ENCODE peak calls at places on chromosomes 4 and X, in six cellular contexts. H is ovary, U is uterus, X is heart left ventricle, N is HCT116, D is breast epithelium. K is an unnamed sample.
A peak's percentile ranks its signal among the peaks of the same experiment; 100 is the strongest.

GRCh38 chrX:65196758-65197371 is 220.6 kb upstream of the ZC4H2 start:
- DNase-seq in X (peak; percentile 15), H (no peak), U (no peak), N (no peak), D (no peak), K (no peak)

GRCh38 chr4:140556372-140557085 is 12.2 kb downstream of the UCP1 start:
- DNase-seq in X (no peak), D (no peak), N (no peak), U (no peak), H (no peak), K (no peak)

GRCh38 chr4:124199755-124200154 is 512.8 kb downstream of the ANKRD50 start:
- DNase-seq in X (no peak), N (no peak), U (no peak), D (no peak), H (no peak), K (no peak)

GRCh38 chr4:173333658-173334084 is 487 bp downstream of the HMGB2 start:
- DNase-seq in D (peak; percentile 63), X (peak; percentile 78), N (no peak), H (peak; percentile 83), U (peak; percentile 63), K (no peak)

GRCh38 chrX:352181-352580 is 33.6 kb upstream of the GTPBP6 start:
- DNase-seq in U (no peak), D (no peak), H (no peak), X (no peak), N (no peak), K (no peak)

GRCh38 chr4:54090804-54091623 is 8.9 kb upstream of the GSX2 start:
- DNase-seq in U (no peak), D (no peak), H (peak; percentile 45), X (peak; percentile 29), N (no peak), K (no peak)

GRCh38 chrX:39017062-39017461 is 215.8 kb downstream of the MID1IP1 start:
- DNase-seq in U (no peak), D (no peak), X (no peak), H (no peak), N (no peak), K (no peak)

GRCh38 chr4:1406946-1407656 is 859 bp upstream of the NKX1-1 start:
- DNase-seq in U (no peak), D (peak; percentile 31), H (no peak), N (no peak), X (no peak), K (no peak)

DNA sequence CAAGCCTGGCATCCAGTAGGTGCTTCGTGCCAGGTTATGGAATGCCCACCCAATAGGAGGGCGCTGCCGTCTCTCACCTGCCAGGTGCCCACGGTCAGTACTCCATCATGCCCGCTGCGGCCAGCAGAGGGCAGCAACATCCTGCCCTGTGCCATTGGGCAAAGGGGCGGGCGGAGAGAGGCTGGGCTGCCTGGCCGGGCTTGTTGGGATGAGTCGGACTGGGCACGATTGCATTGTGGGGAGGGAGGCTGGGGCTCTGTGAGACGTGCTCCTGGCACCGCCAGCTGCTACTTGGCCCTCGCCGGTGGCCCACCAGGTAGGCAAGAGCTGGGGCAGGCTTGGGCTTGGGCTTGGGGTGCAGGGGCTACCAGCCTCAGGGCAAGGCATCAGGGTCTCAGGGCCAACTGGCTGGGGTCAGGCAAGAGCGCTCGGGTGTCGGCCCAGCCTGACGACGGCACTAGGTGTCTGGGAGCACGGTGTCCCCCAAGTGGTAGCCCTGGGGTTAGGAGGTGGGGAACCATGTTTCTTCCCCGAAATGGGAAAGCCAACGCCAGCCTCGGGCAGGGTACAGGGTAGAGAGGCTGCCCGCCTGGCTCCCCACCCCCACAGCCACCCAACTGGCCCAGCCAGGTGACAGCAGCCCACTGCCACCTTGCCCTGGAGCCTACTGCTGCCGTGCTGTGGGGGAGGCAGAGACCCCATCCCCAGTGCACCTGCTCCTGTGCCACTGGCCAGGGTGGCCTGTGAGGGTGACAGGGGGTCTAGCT is at the start of gene PLXNB3:
- DNase-seq in U (peak; percentile 81), N (peak; percentile 50), D (peak; percentile 78), X (peak; percentile 66), H (peak; percentile 74), K (peak; percentile 92)
- TF ChIP-seq POLR2A in U (no peak), N (no peak), D (no peak), X (no peak), H (peak; percentile 10), K (no peak)

DNA sequence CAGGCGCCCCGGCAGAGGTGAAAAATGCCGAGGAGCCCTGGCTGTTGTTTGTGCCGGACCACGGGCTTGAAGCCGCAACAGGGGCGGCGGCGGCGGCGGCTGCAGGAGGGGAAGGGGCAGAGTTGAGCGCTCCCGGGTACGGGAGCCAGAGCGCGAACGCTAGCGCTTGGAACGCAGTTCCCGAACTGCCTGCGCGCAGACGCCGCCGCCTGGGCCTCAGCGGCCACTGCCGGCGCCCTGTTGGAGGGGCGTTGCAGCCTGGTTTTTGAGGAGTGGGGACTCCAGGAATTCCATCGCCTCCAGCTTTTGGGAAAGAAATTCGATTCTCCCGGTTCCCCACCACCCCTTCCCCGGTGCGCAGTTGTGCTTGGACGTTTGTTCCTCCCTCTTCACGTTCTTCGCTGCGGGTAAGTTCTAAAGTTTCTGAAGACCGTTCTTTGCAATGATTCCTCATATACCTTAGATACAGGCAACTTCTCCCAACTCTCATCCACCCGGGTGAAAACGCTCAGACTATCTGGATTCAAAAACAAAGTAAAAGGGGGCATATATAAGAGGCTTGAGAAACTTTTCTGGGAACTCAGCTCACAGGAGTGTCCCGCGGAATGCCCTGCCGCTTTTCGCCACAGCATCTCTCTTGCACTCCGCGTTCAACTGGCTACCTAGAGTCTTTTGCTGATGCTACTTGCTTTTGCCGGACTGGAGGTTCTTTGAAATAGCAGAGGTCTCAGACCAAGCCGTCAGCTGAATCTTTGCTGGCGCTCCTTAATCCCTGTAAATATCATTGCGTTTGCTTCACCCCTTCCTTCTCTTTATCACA is 1.0 kb downstream of the FAT4 start:
- DNase-seq in U (peak; percentile 33), N (no peak), D (no peak), H (peak; percentile 71), X (peak; percentile 64), K (no peak)
- TF ChIP-seq CTCF in U (peak; percentile 11), N (no peak), D (no peak), H (no peak), X (no peak), K (peak; percentile 44)

DNA sequence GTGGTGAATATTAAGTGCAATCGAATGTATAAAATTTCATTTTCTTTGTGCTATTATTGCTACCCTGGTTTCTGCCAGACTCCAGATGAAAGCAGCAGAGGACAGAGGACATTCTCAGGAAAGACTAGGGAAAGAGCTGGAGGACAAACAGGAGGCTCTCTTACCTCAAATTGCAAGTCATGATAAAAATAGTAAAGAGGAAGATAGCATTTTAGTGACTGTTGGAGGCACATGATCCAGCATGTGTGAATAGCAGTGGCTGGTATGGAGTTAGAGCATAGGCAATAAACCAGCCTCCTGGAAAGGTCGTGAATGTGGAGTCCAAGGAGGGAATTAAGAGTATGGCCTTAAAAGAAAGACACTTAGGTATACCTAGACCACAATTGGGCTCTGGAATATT is 1040.0 kb downstream of the STPG2 start:
- DNase-seq in U (no peak), H (no peak), D (no peak), N (no peak), X (no peak), K (no peak)
- H3K4me1 ChIP-seq in U (no peaks in the 10 kb centered on the region), H (no peaks in the 10 kb centered on the region), D (no peaks in the 10 kb centered on the region), N (no peaks in the 10 kb centered on the region), X (no peaks in the 10 kb centered on the region), K (no peaks in the 10 kb centered on the region)

DNA sequence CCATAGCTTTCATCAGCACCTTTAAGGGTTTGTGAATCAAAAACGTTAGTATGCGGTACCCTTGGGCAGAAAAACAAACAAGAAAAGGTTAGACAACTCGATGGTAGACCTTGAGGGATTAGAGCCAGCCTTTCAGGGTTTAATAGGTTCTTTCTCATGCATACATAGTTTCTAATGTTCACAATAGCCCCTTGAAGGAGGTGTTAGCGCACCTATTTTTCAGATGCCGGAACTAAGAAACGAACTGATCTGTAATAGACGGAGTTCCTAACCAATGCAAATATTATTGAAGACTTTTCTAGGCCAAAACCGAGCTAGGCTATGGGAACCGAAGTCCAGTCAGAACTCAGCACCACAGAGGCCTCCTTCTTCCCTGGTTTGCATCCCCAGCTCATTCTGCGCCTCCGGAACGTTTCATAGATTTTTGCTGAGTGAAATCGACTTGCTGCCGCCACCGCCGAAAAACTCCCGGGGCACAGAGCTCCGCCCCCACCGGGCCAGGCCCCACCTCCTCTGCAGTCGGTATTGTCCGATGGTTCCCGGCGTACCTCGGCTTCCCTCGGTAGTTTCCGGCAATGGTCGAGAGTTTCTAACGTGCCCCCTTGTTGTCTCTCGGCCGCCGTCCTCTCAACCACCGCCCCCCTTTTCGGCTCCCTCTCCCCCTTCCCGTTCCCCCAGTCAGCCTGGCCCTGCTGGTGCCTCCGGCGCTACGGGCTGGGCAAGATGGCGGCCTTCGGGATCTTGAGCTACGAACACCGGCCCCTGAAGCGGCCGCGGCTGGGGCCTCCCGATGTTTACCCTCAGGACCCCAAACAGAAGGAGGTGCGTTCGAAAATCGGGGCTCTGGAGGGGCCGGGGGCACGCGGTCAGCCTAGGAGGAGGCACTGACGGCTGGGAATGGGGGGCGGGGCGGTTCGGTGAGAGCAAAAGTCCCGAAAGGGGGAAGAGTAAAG is at the start of gene MED12:
- DNase-seq in X (peak; percentile 89), N (no peak), H (peak; percentile 91), U (peak; percentile 89), D (peak; percentile 70), K (peak; percentile 95)
- TF ChIP-seq POLR2A in X (no peak), N (peak; percentile 43), H (no peak), U (peak; percentile 27), D (no peak), K (no peak)

GRCh38 chr4:153778383-153778782 is 10.5 kb downstream of the SFRP2 start:
- DNase-seq in H (no peak), D (no peak), N (no peak), X (no peak), U (no peak), K (no peak)

GRCh38 chr4:153777421-153777820 is 11.5 kb downstream of the SFRP2 start:
- DNase-seq in D (no peak), U (no peak), H (no peak), N (no peak), X (no peak), K (no peak)

GRCh38 chr4:153776601-153777000 is 12.3 kb downstream of the SFRP2 start:
- DNase-seq in X (no peak), N (no peak), U (no peak), H (no peak), D (no peak), K (peak; percentile 91)

GRCh38 chr4:153771058-153771457 is 11.2 kb upstream of the RNF175 start:
- DNase-seq in D (no peak), X (no peak), U (no peak), N (no peak), H (no peak), K (no peak)

DNA sequence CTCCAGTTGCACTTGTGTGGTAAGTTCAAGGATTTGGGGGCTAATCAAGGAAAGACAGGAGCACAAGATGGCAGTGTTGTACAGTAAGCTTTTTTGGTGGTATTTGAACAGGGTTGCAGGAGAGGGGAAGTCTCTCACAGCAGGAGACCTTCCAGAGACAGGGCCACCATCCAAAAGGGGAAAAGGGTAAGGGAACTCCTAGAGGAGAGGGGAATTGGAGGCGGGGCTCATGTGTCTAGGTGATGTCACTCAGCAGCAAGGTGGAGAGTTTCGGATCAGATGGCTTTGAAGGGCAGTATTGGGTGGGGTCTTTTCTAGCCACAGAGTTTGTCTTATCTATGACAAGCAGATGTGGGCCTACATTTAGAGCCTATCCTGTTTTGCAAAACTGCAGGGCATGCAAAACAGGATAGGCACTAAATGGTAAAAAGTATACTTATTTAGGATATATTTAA is 13.4 kb upstream of the RNF175 start:
- DNase-seq in U (no peak), X (no peak), D (no peak), N (no peak), H (no peak), K (no peak)
- TF ChIP-seq CTCF in U (no peak), X (no peak), D (no peak), N (no peak), H (no peak), K (no peak)

GRCh38 chr4:169272265-169272886 is 1.6 kb upstream of the SH3RF1 start:
- DNase-seq in X (no peak), H (no peak), N (no peak), D (no peak), U (no peak), K (no peak)
- H3K4me1 ChIP-seq in X (no peaks in the 10 kb centered on the region), H (peaks cover 13% of the 10 kb centered on the region), N (peaks cover 40% of the 10 kb centered on the region), D (no peaks in the 10 kb centered on the region), U (peaks cover 6% of the 10 kb centered on the region), K (peaks cover 32% of the 10 kb centered on the region)